ENCODE peak calls at places on chromosomes 11 and 22, in ten cellular contexts. One of them, this sample, is unnamed.

GRCh38 chr22:32848226-32848625 is 46.7 kb downstream of the TIMP3 start:
- DNase-seq in uterus: no peak
- DNase-seq in endothelial cell of umbilical vein: no peak
- DNase-seq in transverse colon: no peak
- DNase-seq in sigmoid colon: no peak
- DNase-seq in A549: no peak
- DNase-seq in HCT116: no peak
- DNase-seq in thyroid gland: no peak
- DNase-seq in Peyer's patch: no peak
- DNase-seq in esophagus squamous epithelium: no peak
- DNase-seq in this sample: no peak

GRCh38 chr11:57552479-57552878 is 15.0 kb downstream of the UBE2L6 start:
- DNase-seq in uterus: no peak
- DNase-seq in endothelial cell of umbilical vein: no peak
- DNase-seq in transverse colon: no peak
- DNase-seq in sigmoid colon: no peak
- DNase-seq in A549: no peak
- DNase-seq in HCT116: no peak
- DNase-seq in thyroid gland: no peak
- DNase-seq in Peyer's patch: no peak
- DNase-seq in esophagus squamous epithelium: no peak
- DNase-seq in this sample: no peak

GRCh38 chr22:26769663-26770062 is 112.3 kb downstream of the MIAT start:
- DNase-seq in uterus: no peak
- DNase-seq in endothelial cell of umbilical vein: no peak
- DNase-seq in transverse colon: no peak
- DNase-seq in sigmoid colon: no peak
- DNase-seq in A549: no peak
- DNase-seq in HCT116: no peak
- DNase-seq in thyroid gland: no peak
- DNase-seq in Peyer's patch: no peak
- DNase-seq in esophagus squamous epithelium: no peak
- DNase-seq in this sample: no peak

GRCh38 chr11:119759324-119759723 is 30.3 kb upstream of the NECTIN1 start:
- DNase-seq in uterus: no peak
- DNase-seq in endothelial cell of umbilical vein: no peak
- DNase-seq in transverse colon: no peak
- DNase-seq in sigmoid colon: no peak
- DNase-seq in A549: no peak
- DNase-seq in HCT116: peak; percentile 24
- DNase-seq in thyroid gland: no peak
- DNase-seq in Peyer's patch: no peak
- DNase-seq in esophagus squamous epithelium: no peak
- DNase-seq in this sample: no peak

GRCh38 chr11:66336234-66337102 is at the start of gene RIN1:
- DNase-seq in uterus: peak; percentile 65
- DNase-seq in endothelial cell of umbilical vein: peak; percentile 85
- DNase-seq in transverse colon: peak; percentile 71
- DNase-seq in sigmoid colon: peak; percentile 83
- DNase-seq in A549: peak; percentile 86
- DNase-seq in HCT116: peak; percentile 82
- DNase-seq in thyroid gland: peak; percentile 23
- DNase-seq in Peyer's patch: peak; percentile 73
- DNase-seq in esophagus squamous epithelium: no peak
- DNase-seq in this sample: no peak

GRCh38 chr11:75474878-75475766 is 42.1 kb upstream of the KLHL35 start:
- DNase-seq in uterus: peak; percentile 78
- DNase-seq in endothelial cell of umbilical vein: no peak
- DNase-seq in transverse colon: peak; percentile 46
- DNase-seq in sigmoid colon: no peak
- DNase-seq in A549: peak; percentile 32
- DNase-seq in HCT116: no peak
- DNase-seq in thyroid gland: peak; percentile 32
- DNase-seq in Peyer's patch: peak; percentile 62
- DNase-seq in esophagus squamous epithelium: no peak
- DNase-seq in this sample: peak; percentile 58

GRCh38 chr11:73379189-73379880 is 3.1 kb downstream of the RELT start:
- DNase-seq in uterus: no peak
- DNase-seq in endothelial cell of umbilical vein: no peak
- DNase-seq in transverse colon: peak; percentile 42
- DNase-seq in sigmoid colon: no peak
- DNase-seq in A549: no peak
- DNase-seq in HCT116: no peak
- DNase-seq in thyroid gland: peak; percentile 93
- DNase-seq in Peyer's patch: no peak
- DNase-seq in esophagus squamous epithelium: no peak
- DNase-seq in this sample: no peak

GRCh38 chr11:82771781-82772180 is 38.1 kb upstream of the FAM181B start:
- DNase-seq in uterus: no peak
- DNase-seq in endothelial cell of umbilical vein: no peak
- DNase-seq in transverse colon: no peak
- DNase-seq in sigmoid colon: no peak
- DNase-seq in A549: no peak
- DNase-seq in HCT116: no peak
- DNase-seq in thyroid gland: no peak
- DNase-seq in Peyer's patch: no peak
- DNase-seq in esophagus squamous epithelium: no peak
- DNase-seq in this sample: no peak

GRCh38 chr11:109795234-109795633 is 298.0 kb upstream of the ZC3H12C start:
- DNase-seq in uterus: no peak
- DNase-seq in endothelial cell of umbilical vein: no peak
- DNase-seq in transverse colon: no peak
- DNase-seq in sigmoid colon: no peak
- DNase-seq in A549: peak; percentile 14
- DNase-seq in HCT116: no peak
- DNase-seq in thyroid gland: no peak
- DNase-seq in Peyer's patch: no peak
- DNase-seq in esophagus squamous epithelium: no peak
- DNase-seq in this sample: no peak

GRCh38 chr11:68831124-68831523 is 10.6 kb downstream of the CPT1A start:
- DNase-seq in uterus: no peak
- DNase-seq in endothelial cell of umbilical vein: no peak
- DNase-seq in transverse colon: peak; percentile 87
- DNase-seq in sigmoid colon: no peak
- DNase-seq in A549: no peak
- DNase-seq in HCT116: no peak
- DNase-seq in thyroid gland: no peak
- DNase-seq in Peyer's patch: peak; percentile 84
- DNase-seq in esophagus squamous epithelium: no peak
- DNase-seq in this sample: no peak

GRCh38 chr11:84452211-84452610 is 1166.0 kb upstream of the CCDC90B start:
- DNase-seq in uterus: no peak
- DNase-seq in endothelial cell of umbilical vein: no peak
- DNase-seq in transverse colon: no peak
- DNase-seq in sigmoid colon: no peak
- DNase-seq in A549: no peak
- DNase-seq in HCT116: no peak
- DNase-seq in thyroid gland: no peak
- DNase-seq in Peyer's patch: no peak
- DNase-seq in esophagus squamous epithelium: no peak
- DNase-seq in this sample: no peak
- H3K4me3 ChIP-seq in uterus: no peak overlapping the region
- H3K4me3 ChIP-seq in endothelial cell of umbilical vein: no peak overlapping the region
- H3K4me3 ChIP-seq in transverse colon: no peak overlapping the region
- H3K4me3 ChIP-seq in sigmoid colon: no peak overlapping the region
- H3K4me3 ChIP-seq in A549: no peak overlapping the region
- H3K4me3 ChIP-seq in HCT116: no peak overlapping the region
- H3K4me3 ChIP-seq in thyroid gland: no peak overlapping the region
- H3K4me3 ChIP-seq in Peyer's patch: no peak overlapping the region
- H3K4me3 ChIP-seq in esophagus squamous epithelium: no peak overlapping the region
- H3K4me3 ChIP-seq in this sample: no peak overlapping the region

GRCh38 chr22:23838686-23839468 is at the start of gene DERL3:
- DNase-seq in uterus: peak; percentile 89
- DNase-seq in endothelial cell of umbilical vein: peak; percentile 98
- DNase-seq in transverse colon: peak; percentile 99
- DNase-seq in sigmoid colon: peak; percentile 98
- DNase-seq in A549: peak; percentile 91
- DNase-seq in HCT116: no peak
- DNase-seq in thyroid gland: peak; percentile 98
- DNase-seq in Peyer's patch: peak; percentile 99
- DNase-seq in esophagus squamous epithelium: peak; percentile 97
- DNase-seq in this sample: peak; percentile 97
- TF ChIP-seq POLR2A in uterus: no peak
- TF ChIP-seq POLR2A in endothelial cell of umbilical vein: no peak
- TF ChIP-seq POLR2A in transverse colon: no peak
- TF ChIP-seq POLR2A in sigmoid colon: no peak
- TF ChIP-seq POLR2A in A549: no peak
- TF ChIP-seq POLR2A in HCT116: no peak
- TF ChIP-seq POLR2A in thyroid gland: no peak
- TF ChIP-seq POLR2A in Peyer's patch: no peak
- TF ChIP-seq POLR2A in esophagus squamous epithelium: no peak
- TF ChIP-seq POLR2A in this sample: no peak

GRCh38 chr11:117562111-117562510 is 234.5 kb downstream of the CEP164 start:
- DNase-seq in uterus: no peak
- DNase-seq in endothelial cell of umbilical vein: no peak
- DNase-seq in transverse colon: no peak
- DNase-seq in sigmoid colon: no peak
- DNase-seq in A549: no peak
- DNase-seq in HCT116: no peak
- DNase-seq in thyroid gland: no peak
- DNase-seq in Peyer's patch: no peak
- DNase-seq in esophagus squamous epithelium: no peak
- DNase-seq in this sample: no peak
- H3K4me3 ChIP-seq in uterus: no peak overlapping the region
- H3K4me3 ChIP-seq in endothelial cell of umbilical vein: no peak overlapping the region
- H3K4me3 ChIP-seq in transverse colon: no peak overlapping the region
- H3K4me3 ChIP-seq in sigmoid colon: no peak overlapping the region
- H3K4me3 ChIP-seq in A549: no peak overlapping the region
- H3K4me3 ChIP-seq in HCT116: no peak overlapping the region
- H3K4me3 ChIP-seq in thyroid gland: no peak overlapping the region
- H3K4me3 ChIP-seq in Peyer's patch: no peak overlapping the region
- H3K4me3 ChIP-seq in esophagus squamous epithelium: no peak overlapping the region
- H3K4me3 ChIP-seq in this sample: no peak overlapping the region

DNA sequence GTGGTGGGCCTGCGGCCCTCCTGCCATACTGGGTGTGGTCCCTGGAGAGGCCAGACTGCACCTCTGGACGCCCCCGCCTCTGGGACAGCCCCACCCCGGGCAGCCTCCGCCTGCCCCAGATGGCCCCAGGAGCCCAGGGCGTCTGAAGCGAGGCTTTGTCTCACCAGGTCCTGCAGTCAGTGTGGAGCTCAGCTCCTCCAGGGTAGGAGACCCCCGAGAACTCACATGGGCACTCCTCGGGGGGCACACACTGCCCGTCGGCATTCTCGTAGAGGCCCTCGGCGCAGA is 10.4 kb downstream of the MUC6 start:
- DNase-seq in uterus: no peak
- DNase-seq in endothelial cell of umbilical vein: no peak
- DNase-seq in transverse colon: no peak
- DNase-seq in sigmoid colon: no peak
- DNase-seq in A549: no peak
- DNase-seq in HCT116: no peak
- DNase-seq in thyroid gland: no peak
- DNase-seq in Peyer's patch: no peak
- DNase-seq in esophagus squamous epithelium: no peak
- DNase-seq in this sample: no peak
- TF ChIP-seq POLR2A in uterus: no peak
- TF ChIP-seq POLR2A in endothelial cell of umbilical vein: no peak
- TF ChIP-seq POLR2A in transverse colon: no peak
- TF ChIP-seq POLR2A in sigmoid colon: no peak
- TF ChIP-seq POLR2A in A549: no peak
- TF ChIP-seq POLR2A in HCT116: no peak
- TF ChIP-seq POLR2A in thyroid gland: no peak
- TF ChIP-seq POLR2A in Peyer's patch: no peak
- TF ChIP-seq POLR2A in esophagus squamous epithelium: no peak
- TF ChIP-seq POLR2A in this sample: no peak

GRCh38 chr11:134452026-134452848 is 40.2 kb upstream of the B3GAT1 start:
- DNase-seq in uterus: no peak
- DNase-seq in endothelial cell of umbilical vein: no peak
- DNase-seq in transverse colon: no peak
- DNase-seq in sigmoid colon: peak; percentile 43
- DNase-seq in A549: no peak
- DNase-seq in HCT116: no peak
- DNase-seq in thyroid gland: peak; percentile 90
- DNase-seq in Peyer's patch: peak; percentile 21
- DNase-seq in esophagus squamous epithelium: no peak
- DNase-seq in this sample: no peak

GRCh38 chr11:134450186-134450585 is 38.1 kb upstream of the B3GAT1 start:
- DNase-seq in uterus: no peak
- DNase-seq in endothelial cell of umbilical vein: no peak
- DNase-seq in transverse colon: no peak
- DNase-seq in sigmoid colon: peak; percentile 25
- DNase-seq in A549: no peak
- DNase-seq in HCT116: no peak
- DNase-seq in thyroid gland: no peak
- DNase-seq in Peyer's patch: no peak
- DNase-seq in esophagus squamous epithelium: no peak
- DNase-seq in this sample: no peak

GRCh38 chr11:134454146-134454690 is 42.2 kb upstream of the B3GAT1 start:
- DNase-seq in uterus: no peak
- DNase-seq in endothelial cell of umbilical vein: no peak
- DNase-seq in transverse colon: no peak
- DNase-seq in sigmoid colon: peak; percentile 56
- DNase-seq in A549: no peak
- DNase-seq in HCT116: no peak
- DNase-seq in thyroid gland: no peak
- DNase-seq in Peyer's patch: peak; percentile 27
- DNase-seq in esophagus squamous epithelium: no peak
- DNase-seq in this sample: no peak

GRCh38 chr11:134453441-134453840 is 41.4 kb upstream of the B3GAT1 start:
- DNase-seq in uterus: no peak
- DNase-seq in endothelial cell of umbilical vein: no peak
- DNase-seq in transverse colon: no peak
- DNase-seq in sigmoid colon: peak; percentile 40
- DNase-seq in A549: no peak
- DNase-seq in HCT116: no peak
- DNase-seq in thyroid gland: no peak
- DNase-seq in Peyer's patch: peak; percentile 18
- DNase-seq in esophagus squamous epithelium: no peak
- DNase-seq in this sample: no peak

DNA sequence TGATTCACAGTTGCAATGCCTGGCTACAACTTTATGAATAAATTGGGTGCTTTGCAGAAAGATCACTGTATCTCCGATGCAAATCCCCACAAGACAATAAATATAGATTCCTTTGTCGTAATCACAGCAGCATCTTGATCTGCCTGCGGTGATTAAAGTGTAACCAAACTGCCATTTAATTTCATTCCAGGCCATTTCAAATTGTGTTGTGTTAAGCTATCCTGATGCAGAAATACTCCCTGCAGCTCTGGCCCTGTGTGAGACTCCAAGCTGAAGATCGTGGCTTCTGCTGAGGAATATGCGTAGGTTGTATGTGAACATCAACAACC is 40.8 kb upstream of the B3GAT1 start:
- DNase-seq in uterus: no peak
- DNase-seq in endothelial cell of umbilical vein: no peak
- DNase-seq in transverse colon: no peak
- DNase-seq in sigmoid colon: peak; percentile 7
- DNase-seq in A549: no peak
- DNase-seq in HCT116: no peak
- DNase-seq in thyroid gland: no peak
- DNase-seq in Peyer's patch: no peak
- DNase-seq in esophagus squamous epithelium: no peak
- DNase-seq in this sample: no peak
- H3K4me3 ChIP-seq in uterus: no peak overlapping the region
- H3K4me3 ChIP-seq in endothelial cell of umbilical vein: no peak overlapping the region
- H3K4me3 ChIP-seq in transverse colon: no peak overlapping the region
- H3K4me3 ChIP-seq in sigmoid colon: no peak overlapping the region
- H3K4me3 ChIP-seq in A549: no peak overlapping the region
- H3K4me3 ChIP-seq in HCT116: no peak overlapping the region
- H3K4me3 ChIP-seq in thyroid gland: no peak overlapping the region
- H3K4me3 ChIP-seq in Peyer's patch: no peak overlapping the region
- H3K4me3 ChIP-seq in esophagus squamous epithelium: no peak overlapping the region
- H3K4me3 ChIP-seq in this sample: no peak overlapping the region